ENCODE peak calls at places on chromosomes 6 and 20, in five cellular contexts. One of them, this sample, is unnamed.

GRCh38 chr6:75266716-75267291 is 17.8 kb downstream of the TMEM30A start:
- DNase-seq in NCI-H2029: peak
- DNase-seq in iris pigment epithelial cell: peak
- DNase-seq in NCI-H1105 treated with DMSO at 0.1 percent for 48 hours: peak
- DNase-seq in NCI-H1436 treated with DMSO at 0.1 percent for 48 hours: no peak
- DNase-seq in this sample: peak

GRCh38 chr20:24017160-24017761 is 28.7 kb upstream of the GGTLC1 start:
- DNase-seq in NCI-H2029: no peak
- DNase-seq in iris pigment epithelial cell: no peak
- DNase-seq in NCI-H1105 treated with DMSO at 0.1 percent for 48 hours: no peak
- DNase-seq in NCI-H1436 treated with DMSO at 0.1 percent for 48 hours: no peak
- DNase-seq in this sample: no peak

GRCh38 chr20:8837396-8837795 is 231.5 kb upstream of the PLCB4 start:
- DNase-seq in NCI-H2029: no peak
- DNase-seq in iris pigment epithelial cell: peak
- DNase-seq in NCI-H1105 treated with DMSO at 0.1 percent for 48 hours: no peak
- DNase-seq in NCI-H1436 treated with DMSO at 0.1 percent for 48 hours: no peak
- DNase-seq in this sample: peak

GRCh38 chr20:32300647-32301046 is 23.2 kb downstream of the KIF3B start:
- DNase-seq in NCI-H2029: no peak
- DNase-seq in iris pigment epithelial cell: no peak
- DNase-seq in NCI-H1105 treated with DMSO at 0.1 percent for 48 hours: no peak
- DNase-seq in NCI-H1436 treated with DMSO at 0.1 percent for 48 hours: no peak
- DNase-seq in this sample: no peak

GRCh38 chr6:138403324-138403800 is 661 bp upstream of the HEBP2 start:
- DNase-seq in NCI-H2029: no peak
- DNase-seq in iris pigment epithelial cell: peak
- DNase-seq in NCI-H1105 treated with DMSO at 0.1 percent for 48 hours: peak
- DNase-seq in NCI-H1436 treated with DMSO at 0.1 percent for 48 hours: no peak
- DNase-seq in this sample: no peak

GRCh38 chr6:99241905-99242534 is 107.5 kb downstream of the FAXC start:
- DNase-seq in NCI-H2029: no peak
- DNase-seq in iris pigment epithelial cell: peak
- DNase-seq in NCI-H1105 treated with DMSO at 0.1 percent for 48 hours: peak
- DNase-seq in NCI-H1436 treated with DMSO at 0.1 percent for 48 hours: no peak
- DNase-seq in this sample: peak

GRCh38 chr6:52160468-52161104 is 25.6 kb upstream of the IL17A start:
- DNase-seq in NCI-H2029: no peak
- DNase-seq in iris pigment epithelial cell: no peak
- DNase-seq in NCI-H1105 treated with DMSO at 0.1 percent for 48 hours: no peak
- DNase-seq in NCI-H1436 treated with DMSO at 0.1 percent for 48 hours: no peak
- DNase-seq in this sample: no peak

GRCh38 chr20:37384683-37385174 is 38.8 kb downstream of the SRC start:
- DNase-seq in NCI-H2029: no peak
- DNase-seq in iris pigment epithelial cell: peak
- DNase-seq in NCI-H1105 treated with DMSO at 0.1 percent for 48 hours: no peak
- DNase-seq in NCI-H1436 treated with DMSO at 0.1 percent for 48 hours: no peak
- DNase-seq in this sample: no peak

GRCh38 chr6:161921602-161922400 is 647.9 kb upstream of the AGPAT4 start:
- DNase-seq in NCI-H2029: no peak
- DNase-seq in iris pigment epithelial cell: no peak
- DNase-seq in NCI-H1105 treated with DMSO at 0.1 percent for 48 hours: peak
- DNase-seq in NCI-H1436 treated with DMSO at 0.1 percent for 48 hours: no peak
- DNase-seq in this sample: peak

GRCh38 chr6:168916576-168917207 is 337.0 kb downstream of the THBS2 start:
- DNase-seq in NCI-H2029: no peak
- DNase-seq in iris pigment epithelial cell: peak
- DNase-seq in NCI-H1105 treated with DMSO at 0.1 percent for 48 hours: no peak
- DNase-seq in NCI-H1436 treated with DMSO at 0.1 percent for 48 hours: no peak
- DNase-seq in this sample: no peak